ENCODE peak calls at places on chromosomes 5 and 9, in four cellular contexts. K is stimulated activated CD4-positive, alpha-beta T cell treated with anti-CD3 and anti-CD28 coated beads, Interleukin-12 subunit alpha, Interleukin-12 subunit beta, amount 100 ng/mL, for 4 hours; J is GM23248; P is activated CD4-positive, alpha-beta T cell treated with anti-CD3 and anti-CD28 coated beads for 36 hours. I is an unnamed sample.
A peak's percentile ranks its signal among the peaks of the same experiment; 100 is the strongest.

GRCh38 chr5:4700082-4700481 is 440.0 kb upstream of the ADAMTS16 start:
- DNase-seq in K (no peak), P (peak; percentile 56), J (peak; percentile 74), I (no peak)

GRCh38 chr9:120281665-120282064 is 298.3 kb downstream of the CDK5RAP2 start:
- DNase-seq in K (no peak), P (no peak), J (no peak), I (no peak)

GRCh38 chr5:144352318-144352717 is 181.6 kb downstream of the KCTD16 start:
- DNase-seq in J (no peak), K (no peak), P (no peak), I (no peak)

GRCh38 chr5:78504726-78505431 is 143.7 kb downstream of the LHFPL2 start:
- DNase-seq in P (no peak), K (no peak), J (peak; percentile 99), I (peak; percentile 99)

GRCh38 chr9:138112090-138112748 is 234.6 kb downstream of the CACNA1B start:
- DNase-seq in K (no peak), J (no peak), P (no peak), I (no peak)

GRCh38 chr9:129285979-129286772 is 108.1 kb upstream of the IER5L start:
- DNase-seq in J (no peak), P (no peak), K (no peak), I (no peak)

GRCh38 chr9:87069690-87070089 is 122.4 kb upstream of the GAS1 start:
- DNase-seq in J (peak; percentile 81), P (no peak), K (no peak), I (no peak)

GRCh38 chr9:23006127-23006526 is 559.5 kb downstream of the DMRTA1 start:
- DNase-seq in J (no peak), K (no peak), P (no peak), I (no peak)

GRCh38 chr9:1718836-1719235 is 296.3 kb upstream of the SMARCA2 start:
- DNase-seq in J (no peak), K (no peak), P (no peak), I (no peak)

GRCh38 chr5:54362992-54363630 is 52.7 kb upstream of the ARL15 start:
- DNase-seq in J (peak; percentile 58), P (no peak), K (no peak), I (peak; percentile 34)

GRCh38 chr9:12781334-12781733 is 6.5 kb downstream of the LURAP1L start:
- DNase-seq in P (no peak), K (no peak), J (no peak), I (no peak)

GRCh38 chr5:87851603-87852002 is 417.0 kb downstream of the TMEM161B start:
- DNase-seq in K (no peak), J (no peak), P (no peak), I (no peak)

GRCh38 chr9:32378496-32378895 is 5.9 kb upstream of the ACO1 start:
- DNase-seq in K (no peak), J (peak; percentile 81), P (peak; percentile 32), I (peak; percentile 10)

GRCh38 chr5:107285772-107286171 is 385.0 kb downstream of the EFNA5 start:
- DNase-seq in P (peak; percentile 54), K (no peak), J (no peak), I (peak; percentile 39)

GRCh38 chr5:59206132-59206581 is 623.3 kb downstream of the RAB3C start:
- DNase-seq in K (no peak), P (no peak), J (peak; percentile 53), I (peak; percentile 59)

GRCh38 chr9:126393876-126394275 is 67.2 kb downstream of the MVB12B start:
- DNase-seq in K (no peak), J (no peak), P (no peak), I (no peak)

GRCh38 chr9:124183772-124184171 is 74.0 kb upstream of the NEK6 start:
- DNase-seq in P (no peak), J (no peak), K (no peak), I (no peak)

GRCh38 chr9:136533775-136534157 is 12.1 kb downstream of the NOTCH1 start:
- DNase-seq in J (no peak), K (peak; percentile 70), P (peak; percentile 91), I (no peak)